ENCODE peak calls at places on chromosomes 3 and 15, in five cellular contexts. R is NCI-H748 treated with DMSO at 0.1 percent for 48 hours, X is NCI-H69, Z is IMR-90, W is H9. Q is an unnamed sample.

GRCh38 chr3:134517796-134518195 is 31.9 kb downstream of the CEP63 start:
- DNase-seq in R (no peak), X (no peak), Z (peak), W (no peak), Q (no peak)

GRCh38 chr3:43178891-43179366 is 73.0 kb upstream of the POMGNT2 start:
- DNase-seq in R (no peak), X (no peak), Z (peak), W (no peak), Q (no peak)

GRCh38 chr3:190155752-190156151 is 35.1 kb upstream of the P3H2 start:
- DNase-seq in R (no peak), X (no peak), Z (no peak), W (no peak), Q (no peak)

GRCh38 chr15:44066211-44066827 is 128.8 kb downstream of the FRMD5 start:
- DNase-seq in R (peak), X (peak), Z (peak), W (peak), Q (peak)

GRCh38 chr3:82509951-82510603 is 748.6 kb upstream of the GBE1 start:
- DNase-seq in R (no peak), X (peak), Z (no peak), W (peak), Q (no peak)

GRCh38 chr3:46393554-46394434 is 13.1 kb downstream of the CCR5AS start:
- DNase-seq in R (no peak), X (peak), Z (peak), W (peak), Q (peak)

GRCh38 chr3:74000715-74001114 is 376.0 kb upstream of the PDZRN3 start:
- DNase-seq in R (no peak), X (no peak), Z (no peak), W (no peak), Q (no peak)

GRCh38 chr3:157274644-157275137 is 114.7 kb upstream of the CCNL1 start:
- DNase-seq in R (no peak), X (no peak), Z (no peak), W (peak), Q (no peak)

GRCh38 chr3:29976871-29977270 is 629.5 kb upstream of the TGFBR2 start:
- DNase-seq in R (no peak), X (no peak), Z (no peak), W (no peak), Q (no peak)

GRCh38 chr15:28936081-28936480 is 50.3 kb downstream of the APBA2 start:
- DNase-seq in R (no peak), X (no peak), Z (no peak), W (no peak), Q (no peak)

GRCh38 chr3:140093742-140094141 is 158.8 kb downstream of the CLSTN2 start:
- DNase-seq in R (no peak), X (peak), Z (peak), W (no peak), Q (peak)

GRCh38 chr3:3127432-3128010 is 781 bp downstream of the TRNT1 start:
- DNase-seq in R (no peak), X (peak), Z (peak), W (no peak), Q (peak)

GRCh38 chr3:109316162-109316730 is at the start of gene DPPA2:
- DNase-seq in R (no peak), X (no peak), Z (no peak), W (peak), Q (no peak)

GRCh38 chr3:168021737-168022450 is 73.8 kb downstream of the GOLIM4 start:
- DNase-seq in R (no peak), X (no peak), Z (no peak), W (no peak), Q (no peak)

GRCh38 chr3:185200639-185201038 is 47.8 kb upstream of the C3orf70 start:
- DNase-seq in R (no peak), X (no peak), Z (peak), W (no peak), Q (no peak)

GRCh38 chr3:107238787-107239186 is 138.5 kb upstream of the CCDC54 start:
- DNase-seq in R (no peak), X (no peak), Z (no peak), W (no peak), Q (no peak)

GRCh38 chr3:62171789-62172188 is 201.6 kb downstream of the FEZF2 start:
- DNase-seq in R (no peak), X (no peak), Z (no peak), W (no peak), Q (no peak)

GRCh38 chr3:114584734-114585371 is 291.0 kb downstream of the TIGIT start:
- DNase-seq in R (no peak), X (no peak), Z (no peak), W (no peak), Q (no peak)

GRCh38 chr3:121018917-121019321 is 110.9 kb downstream of the STXBP5L start:
- DNase-seq in R (no peak), X (no peak), Z (no peak), W (peak), Q (no peak)

GRCh38 chr15:79004336-79004735 is 59.5 kb upstream of the CTSH start:
- DNase-seq in R (no peak), X (no peak), Z (peak), W (peak), Q (no peak)

GRCh38 chr3:33915796-33916589 is 117.6 kb downstream of the PDCD6IP start:
- DNase-seq in R (peak), X (peak), Z (peak), W (no peak), Q (peak)

GRCh38 chr15:50798684-50799083 is 33.2 kb upstream of the SPPL2A start:
- DNase-seq in R (no peak), X (no peak), Z (peak), W (no peak), Q (no peak)

GRCh38 chr15:41801850-41802455 is 25.9 kb upstream of the JMJD7 start:
- DNase-seq in R (no peak), X (no peak), Z (peak), W (no peak), Q (no peak)

GRCh38 chr3:188053710-188054379 is 100.1 kb upstream of the LPP start:
- DNase-seq in R (no peak), X (no peak), Z (no peak), W (no peak), Q (no peak)

GRCh38 chr3:73365756-73366397 is 258.9 kb downstream of the PDZRN3 start:
- DNase-seq in R (no peak), X (no peak), Z (peak), W (no peak), Q (no peak)

GRCh38 chr15:29651476-29652072 is 170.7 kb downstream of the TJP1 start:
- DNase-seq in R (no peak), X (no peak), Z (no peak), W (peak), Q (no peak)

GRCh38 chr3:33717616-33717865 is 513 bp downstream of the CLASP2 start:
- DNase-seq in R (no peak), X (no peak), Z (peak), W (peak), Q (no peak)

GRCh38 chr15:67548532-67548852 is 6.0 kb downstream of the MAP2K5 start:
- DNase-seq in R (no peak), X (peak), Z (no peak), W (no peak), Q (no peak)

GRCh38 chr3:71724584-71725278 is 471 bp downstream of the EIF4E3 start:
- DNase-seq in R (peak), X (peak), Z (no peak), W (no peak), Q (peak)

GRCh38 chr15:74830868-74831267 is 4.4 kb downstream of the CPLX3 start:
- DNase-seq in R (no peak), X (peak), Z (no peak), W (no peak), Q (no peak)

GRCh38 chr3:129045675-129046036 is 14.9 kb upstream of the GP9 start:
- DNase-seq in R (no peak), X (no peak), Z (no peak), W (peak), Q (no peak)

GRCh38 chr15:30927148-30927761 is 23.5 kb downstream of the FAN1 start:
- DNase-seq in R (no peak), X (no peak), Z (no peak), W (no peak), Q (no peak)

GRCh38 chr15:98597666-98598065 is 50.7 kb upstream of the IGF1R start:
- DNase-seq in R (no peak), X (no peak), Z (no peak), W (no peak), Q (no peak)

GRCh38 chr3:15220056-15220455 is 14.0 kb downstream of the CAPN7 start:
- DNase-seq in R (no peak), X (no peak), Z (no peak), W (no peak), Q (no peak)

Q was measured in NCI-H146.